ENCODE peak calls at places on chromosome 11, in seven cellular contexts. One of them, this sample, is unnamed.

GRCh38 chr11:20238712-20239111 is 78.4 kb upstream of the DBX1 start:
- DNase-seq in mammary epithelial cell: no peak
- DNase-seq in fibroblast of lung: no peak
- DNase-seq in HFF-Myc: no peak
- DNase-seq in ovary: no peak
- DNase-seq in bronchial epithelial cell: no peak
- DNase-seq in heart left ventricle: no peak
- DNase-seq in this sample: no peak

GRCh38 chr11:45994421-45995341 is 72.2 kb downstream of the LARGE2 start:
- DNase-seq in bronchial epithelial cell: no peak
- DNase-seq in ovary: no peak
- DNase-seq in mammary epithelial cell: no peak
- DNase-seq in heart left ventricle: no peak
- DNase-seq in fibroblast of lung: peak; percentile 78
- DNase-seq in HFF-Myc: no peak
- DNase-seq in this sample: peak; percentile 36

GRCh38 chr11:46896719-46897406 is 21.5 kb downstream of the LRP4 start:
- DNase-seq in bronchial epithelial cell: peak; percentile 58
- DNase-seq in mammary epithelial cell: peak; percentile 44
- DNase-seq in fibroblast of lung: peak; percentile 40
- DNase-seq in ovary: no peak
- DNase-seq in HFF-Myc: no peak
- DNase-seq in heart left ventricle: no peak
- DNase-seq in this sample: no peak

GRCh38 chr11:58844600-58844999 is at the start of gene GLYATL2:
- DNase-seq in fibroblast of lung: no peak
- DNase-seq in heart left ventricle: no peak
- DNase-seq in ovary: no peak
- DNase-seq in mammary epithelial cell: no peak
- DNase-seq in HFF-Myc: no peak
- DNase-seq in bronchial epithelial cell: no peak
- DNase-seq in this sample: peak; percentile 15

GRCh38 chr11:128733440-128734115 is 39.7 kb downstream of the FLI1 start:
- DNase-seq in bronchial epithelial cell: no peak
- DNase-seq in ovary: no peak
- DNase-seq in mammary epithelial cell: no peak
- DNase-seq in heart left ventricle: no peak
- DNase-seq in fibroblast of lung: peak; percentile 14
- DNase-seq in HFF-Myc: no peak
- DNase-seq in this sample: no peak

GRCh38 chr11:90845126-90845525 is 622.3 kb upstream of the CHORDC1 start:
- DNase-seq in heart left ventricle: no peak
- DNase-seq in fibroblast of lung: peak; percentile 1
- DNase-seq in mammary epithelial cell: peak; percentile 32
- DNase-seq in HFF-Myc: no peak
- DNase-seq in ovary: no peak
- DNase-seq in bronchial epithelial cell: peak; percentile 76
- DNase-seq in this sample: no peak

GRCh38 chr11:69166186-69167115 is 10.7 kb downstream of the SMIM38 start:
- DNase-seq in heart left ventricle: peak; percentile 62
- DNase-seq in mammary epithelial cell: peak; percentile 83
- DNase-seq in fibroblast of lung: peak; percentile 84
- DNase-seq in ovary: no peak
- DNase-seq in HFF-Myc: peak; percentile 61
- DNase-seq in bronchial epithelial cell: peak; percentile 78
- DNase-seq in this sample: peak; percentile 74

GRCh38 chr11:44812971-44813370 is 86.2 kb downstream of the TSPAN18 start:
- DNase-seq in bronchial epithelial cell: no peak
- DNase-seq in ovary: no peak
- DNase-seq in HFF-Myc: no peak
- DNase-seq in heart left ventricle: no peak
- DNase-seq in mammary epithelial cell: no peak
- DNase-seq in fibroblast of lung: no peak
- DNase-seq in this sample: no peak

GRCh38 chr11:101096036-101096704 is 33.4 kb downstream of the PGR start:
- DNase-seq in fibroblast of lung: peak; percentile 18
- DNase-seq in bronchial epithelial cell: peak; percentile 1
- DNase-seq in heart left ventricle: peak; percentile 52
- DNase-seq in mammary epithelial cell: no peak
- DNase-seq in ovary: peak; percentile 28
- DNase-seq in HFF-Myc: no peak
- DNase-seq in this sample: peak; percentile 10

GRCh38 chr11:105790021-105790420 is 180.1 kb downstream of the GRIA4 start:
- DNase-seq in heart left ventricle: no peak
- DNase-seq in mammary epithelial cell: no peak
- DNase-seq in HFF-Myc: no peak
- DNase-seq in bronchial epithelial cell: no peak
- DNase-seq in ovary: no peak
- DNase-seq in fibroblast of lung: no peak
- DNase-seq in this sample: no peak

GRCh38 chr11:24145411-24145810 is 351.4 kb upstream of the LUZP2 start:
- DNase-seq in fibroblast of lung: no peak
- DNase-seq in ovary: no peak
- DNase-seq in heart left ventricle: no peak
- DNase-seq in mammary epithelial cell: no peak
- DNase-seq in bronchial epithelial cell: no peak
- DNase-seq in HFF-Myc: no peak
- DNase-seq in this sample: no peak

GRCh38 chr11:100434821-100435641 is 252.1 kb upstream of the ARHGAP42 start:
- DNase-seq in bronchial epithelial cell: no peak
- DNase-seq in heart left ventricle: no peak
- DNase-seq in fibroblast of lung: no peak
- DNase-seq in mammary epithelial cell: no peak
- DNase-seq in ovary: no peak
- DNase-seq in HFF-Myc: no peak
- DNase-seq in this sample: no peak

GRCh38 chr11:41536001-41536568 is 76.6 kb upstream of the LRRC4C start:
- DNase-seq in mammary epithelial cell: peak; percentile 49
- DNase-seq in bronchial epithelial cell: no peak
- DNase-seq in fibroblast of lung: no peak
- DNase-seq in heart left ventricle: no peak
- DNase-seq in HFF-Myc: no peak
- DNase-seq in ovary: no peak
- DNase-seq in this sample: no peak

GRCh38 chr11:27934830-27935145 is 173.2 kb downstream of the KIF18A start:
- DNase-seq in HFF-Myc: peak; percentile 94
- DNase-seq in mammary epithelial cell: peak; percentile 83
- DNase-seq in bronchial epithelial cell: peak; percentile 93
- DNase-seq in ovary: no peak
- DNase-seq in fibroblast of lung: peak; percentile 90
- DNase-seq in heart left ventricle: no peak
- DNase-seq in this sample: peak; percentile 89

GRCh38 chr11:10807629-10808552 is 835 bp downstream of the EIF4G2 start:
- DNase-seq in ovary: peak; percentile 48
- DNase-seq in mammary epithelial cell: peak; percentile 48
- DNase-seq in fibroblast of lung: peak; percentile 52
- DNase-seq in bronchial epithelial cell: peak; percentile 20
- DNase-seq in heart left ventricle: peak; percentile 86
- DNase-seq in HFF-Myc: no peak
- DNase-seq in this sample: peak; percentile 62

GRCh38 chr11:119489087-119489486 is 66.1 kb upstream of the THY1 start:
- DNase-seq in bronchial epithelial cell: no peak
- DNase-seq in HFF-Myc: no peak
- DNase-seq in ovary: no peak
- DNase-seq in heart left ventricle: no peak
- DNase-seq in fibroblast of lung: no peak
- DNase-seq in mammary epithelial cell: no peak
- DNase-seq in this sample: no peak

GRCh38 chr11:43574949-43575915 is 105.3 kb upstream of the HSD17B12 start:
- DNase-seq in bronchial epithelial cell: no peak
- DNase-seq in mammary epithelial cell: no peak
- DNase-seq in ovary: no peak
- DNase-seq in HFF-Myc: no peak
- DNase-seq in heart left ventricle: peak; percentile 27
- DNase-seq in fibroblast of lung: peak; percentile 61
- DNase-seq in this sample: peak; percentile 57

GRCh38 chr11:117857734-117858369 is 18.6 kb downstream of the FXYD6 start:
- DNase-seq in mammary epithelial cell: no peak
- DNase-seq in fibroblast of lung: no peak
- DNase-seq in bronchial epithelial cell: no peak
- DNase-seq in heart left ventricle: peak; percentile 22
- DNase-seq in HFF-Myc: no peak
- DNase-seq in ovary: peak; percentile 56
- DNase-seq in this sample: no peak

GRCh38 chr11:1566381-1567051 is 5.6 kb downstream of the DUSP8 start:
- DNase-seq in bronchial epithelial cell: no peak
- DNase-seq in HFF-Myc: no peak
- DNase-seq in mammary epithelial cell: no peak
- DNase-seq in fibroblast of lung: no peak
- DNase-seq in heart left ventricle: no peak
- DNase-seq in ovary: no peak
- DNase-seq in this sample: no peak

GRCh38 chr11:88421530-88421929 is 84.0 kb upstream of the CTSC start:
- DNase-seq in mammary epithelial cell: peak; percentile 82
- DNase-seq in bronchial epithelial cell: peak; percentile 91
- DNase-seq in ovary: no peak
- DNase-seq in fibroblast of lung: no peak
- DNase-seq in heart left ventricle: peak; percentile 39
- DNase-seq in HFF-Myc: no peak
- DNase-seq in this sample: peak; percentile 21

GRCh38 chr11:108496643-108497256 is 1.4 kb downstream of the POGLUT3 start:
- DNase-seq in ovary: no peak
- DNase-seq in HFF-Myc: no peak
- DNase-seq in mammary epithelial cell: no peak
- DNase-seq in bronchial epithelial cell: no peak
- DNase-seq in heart left ventricle: no peak
- DNase-seq in fibroblast of lung: peak; percentile 24
- DNase-seq in this sample: peak; percentile 27

GRCh38 chr11:31477528-31478255 is 31.7 kb downstream of the IMMP1L start:
- DNase-seq in heart left ventricle: no peak
- DNase-seq in ovary: no peak
- DNase-seq in HFF-Myc: no peak
- DNase-seq in fibroblast of lung: no peak
- DNase-seq in bronchial epithelial cell: no peak
- DNase-seq in mammary epithelial cell: no peak
- DNase-seq in this sample: no peak

GRCh38 chr11:47186076-47186936 is at the start of gene PACSIN3:
- DNase-seq in ovary: peak; percentile 63
- DNase-seq in HFF-Myc: no peak
- DNase-seq in fibroblast of lung: peak; percentile 28
- DNase-seq in mammary epithelial cell: peak; percentile 26
- DNase-seq in bronchial epithelial cell: no peak
- DNase-seq in heart left ventricle: peak; percentile 64
- DNase-seq in this sample: no peak

GRCh38 chr11:92941676-92942571 is 27.5 kb upstream of the MTNR1B start:
- DNase-seq in bronchial epithelial cell: peak; percentile 28
- DNase-seq in mammary epithelial cell: peak; percentile 33
- DNase-seq in heart left ventricle: no peak
- DNase-seq in fibroblast of lung: peak; percentile 65
- DNase-seq in ovary: no peak
- DNase-seq in HFF-Myc: peak; percentile 9
- DNase-seq in this sample: peak; percentile 61

GRCh38 chr11:44627911-44628729 is 62.7 kb downstream of the CD82 start:
- DNase-seq in heart left ventricle: peak; percentile 85
- DNase-seq in HFF-Myc: peak; percentile 5
- DNase-seq in fibroblast of lung: peak; percentile 78
- DNase-seq in mammary epithelial cell: no peak
- DNase-seq in bronchial epithelial cell: no peak
- DNase-seq in ovary: peak; percentile 35
- DNase-seq in this sample: peak; percentile 34

DNA sequence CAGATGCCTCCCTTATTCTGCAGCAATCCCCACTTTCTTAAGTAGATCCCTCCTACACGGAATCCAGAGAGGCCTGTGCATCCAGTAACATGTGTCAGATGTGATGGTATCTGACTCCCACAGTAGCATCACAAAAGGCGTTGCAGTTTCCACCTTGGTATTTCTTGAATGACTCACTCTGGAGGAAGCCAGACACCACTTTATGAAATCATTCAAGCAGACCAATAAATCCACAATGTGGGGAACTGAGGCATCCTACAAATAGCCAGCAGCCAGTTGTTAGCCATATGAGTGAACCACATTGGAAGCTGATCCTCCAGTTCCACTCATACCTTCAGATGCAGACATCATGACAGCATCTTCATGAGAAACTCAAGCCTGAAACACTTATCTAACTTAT is 798.1 kb downstream of the OPCML start:
- DNase-seq in fibroblast of lung: no peak
- DNase-seq in HFF-Myc: no peak
- DNase-seq in heart left ventricle: no peak
- DNase-seq in mammary epithelial cell: peak; percentile 98
- DNase-seq in ovary: no peak
- DNase-seq in bronchial epithelial cell: peak; percentile 44
- DNase-seq in this sample: no peak
- H3K4me3 ChIP-seq in fibroblast of lung: no peak overlapping the region
- H3K4me3 ChIP-seq in HFF-Myc: no peak overlapping the region
- H3K4me3 ChIP-seq in heart left ventricle: no peak overlapping the region
- H3K4me3 ChIP-seq in mammary epithelial cell: no peak overlapping the region
- H3K4me3 ChIP-seq in ovary: no peak overlapping the region
- H3K4me3 ChIP-seq in bronchial epithelial cell: no peak overlapping the region
- H3K4me3 ChIP-seq in this sample: no peak overlapping the region

GRCh38 chr11:115776916-115777315 is 272.7 kb upstream of the CADM1 start:
- DNase-seq in HFF-Myc: no peak
- DNase-seq in fibroblast of lung: no peak
- DNase-seq in mammary epithelial cell: no peak
- DNase-seq in bronchial epithelial cell: no peak
- DNase-seq in heart left ventricle: no peak
- DNase-seq in ovary: peak; percentile 21
- DNase-seq in this sample: no peak
- TF ChIP-seq CTCF in HFF-Myc: no peak
- TF ChIP-seq CTCF in fibroblast of lung: no peak
- TF ChIP-seq CTCF in mammary epithelial cell: no peak
- TF ChIP-seq CTCF in bronchial epithelial cell: no peak
- TF ChIP-seq CTCF in heart left ventricle: no peak
- TF ChIP-seq CTCF in ovary: no peak
- TF ChIP-seq CTCF in this sample: no peak

GRCh38 chr11:114058871-114059277 is 637 bp upstream of the ZBTB16 start:
- DNase-seq in fibroblast of lung: no peak
- DNase-seq in mammary epithelial cell: no peak
- DNase-seq in bronchial epithelial cell: no peak
- DNase-seq in HFF-Myc: no peak
- DNase-seq in heart left ventricle: no peak
- DNase-seq in ovary: peak; percentile 59
- DNase-seq in this sample: no peak
- H3K4me3 ChIP-seq in fibroblast of lung: no peak overlapping the region
- H3K4me3 ChIP-seq in mammary epithelial cell: peak overlapping the region; percentile 30
- H3K4me3 ChIP-seq in bronchial epithelial cell: peak overlapping the region; percentile 88
- H3K4me3 ChIP-seq in HFF-Myc: no peak overlapping the region
- H3K4me3 ChIP-seq in heart left ventricle: peak overlapping the region; percentile 99
- H3K4me3 ChIP-seq in ovary: peak overlapping the region; percentile 99
- H3K4me3 ChIP-seq in this sample: no peak overlapping the region

DNA sequence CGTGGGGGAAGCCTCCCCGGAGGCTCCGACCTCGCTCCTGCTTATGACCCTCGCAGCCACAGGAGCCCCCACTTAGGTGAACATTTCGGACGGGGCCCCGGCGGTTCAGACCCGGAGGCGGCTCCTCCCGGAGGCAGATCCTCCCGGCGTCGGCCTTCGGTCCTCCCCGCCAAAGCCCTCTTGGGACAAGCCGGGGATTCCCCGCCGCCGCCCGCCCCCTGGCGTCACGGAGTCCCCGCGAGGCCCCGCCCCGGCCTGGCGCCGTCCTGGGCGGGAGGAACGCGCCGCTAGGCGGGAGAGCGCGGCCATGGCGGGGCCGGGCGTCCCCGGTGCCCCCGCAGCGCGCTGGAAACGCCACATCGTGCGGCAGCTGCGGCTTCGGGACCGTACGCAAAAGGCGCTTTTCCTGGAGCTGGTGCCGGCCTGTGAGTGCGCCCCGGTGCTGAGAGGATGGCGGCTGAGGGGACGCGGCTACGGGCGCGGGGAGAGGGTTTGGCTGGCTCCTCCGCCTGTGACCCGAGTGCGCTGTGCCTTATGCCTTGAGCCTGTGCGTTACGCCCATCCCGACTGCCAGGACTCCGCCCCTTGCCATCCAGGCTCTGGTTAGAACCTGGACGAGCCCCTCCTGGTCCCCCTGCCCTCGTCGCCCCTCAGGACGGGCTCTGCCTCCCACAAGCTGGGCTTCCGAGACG is at the start of gene ATG16L2:
- DNase-seq in mammary epithelial cell: peak; percentile 89
- DNase-seq in heart left ventricle: peak; percentile 88
- DNase-seq in HFF-Myc: no peak
- DNase-seq in ovary: peak; percentile 84
- DNase-seq in bronchial epithelial cell: peak; percentile 59
- DNase-seq in fibroblast of lung: peak; percentile 82
- DNase-seq in this sample: peak; percentile 78
- TF ChIP-seq CTCF in mammary epithelial cell: peak; percentile 35
- TF ChIP-seq CTCF in heart left ventricle: peak; percentile 41
- TF ChIP-seq CTCF in HFF-Myc: no peak
- TF ChIP-seq CTCF in ovary: peak; percentile 60
- TF ChIP-seq CTCF in bronchial epithelial cell: peak; percentile 28
- TF ChIP-seq CTCF in fibroblast of lung: no peak
- TF ChIP-seq CTCF in this sample: no peak

This sample was measured in fibroblast of the aortic adventitia.